ENCODE peak calls at places on chromosome 3, in nine cellular contexts. R is Panc1, I is transverse colon, C is suprapubic skin, U is HCT116, N is stomach, S is sigmoid colon, K is HL-60, F is upper lobe of left lung. O is an unnamed sample.

GRCh38 chr3:115676336-115676735 is 53.0 kb downstream of the GAP43 start:
- DNase-seq in F (no peak), I (no peak), K (no peak), S (no peak), N (no peak), R (no peak), U (no peak), C (no peak), O (no peak)

GRCh38 chr3:184982058-184982457 is 170.1 kb downstream of the VPS8 start:
- DNase-seq in R (no peak), U (no peak), I (no peak), S (no peak), C (no peak), K (no peak), N (no peak), F (no peak), O (no peak)

GRCh38 chr3:64311424-64311920 is 86.2 kb upstream of the PRICKLE2 start:
- DNase-seq in K (no peak), I (no peak), N (no peak), U (no peak), F (no peak), S (no peak), C (no peak), R (no peak), O (no peak)

GRCh38 chr3:52402101-52402521 is 42.8 kb downstream of the SEMA3G start:
- DNase-seq in N (no peak), F (no peak), U (no peak), K (no peak), R (no peak), C (no peak), I (no peak), S (no peak), O (peak)

GRCh38 chr3:70780790-70781189 is 468.4 kb upstream of the MDFIC2 start:
- DNase-seq in R (no peak), F (no peak), S (no peak), C (no peak), K (no peak), U (no peak), I (no peak), N (no peak), O (no peak)

GRCh38 chr3:105367063-105367405 is 325 bp downstream of the ALCAM start:
- DNase-seq in I (peak), C (peak), N (peak), U (no peak), S (peak), K (no peak), R (no peak), F (peak), O (peak)

GRCh38 chr3:107065094-107065861 is 312.0 kb upstream of the CCDC54 start:
- DNase-seq in I (no peak), U (no peak), N (no peak), S (no peak), R (no peak), C (no peak), F (no peak), K (no peak), O (no peak)

GRCh38 chr3:14440531-14441239 is 38.3 kb downstream of the SLC6A6 start:
- DNase-seq in C (no peak), N (no peak), K (no peak), I (no peak), S (no peak), R (no peak), F (no peak), U (no peak), O (no peak)

GRCh38 chr3:51173518-51174271 is 211.4 kb upstream of the MANF start:
- DNase-seq in N (no peak), R (no peak), U (no peak), F (no peak), K (no peak), S (no peak), C (no peak), I (no peak), O (no peak)

GRCh38 chr3:193865339-193865738 is 270.6 kb upstream of the HES1 start:
- DNase-seq in I (no peak), U (no peak), N (no peak), C (no peak), S (no peak), K (no peak), F (no peak), R (no peak), O (no peak)

GRCh38 chr3:73868688-73869315 is 244.1 kb upstream of the PDZRN3 start:
- DNase-seq in U (no peak), I (peak), F (no peak), C (no peak), R (no peak), N (peak), S (no peak), K (no peak), O (no peak)

GRCh38 chr3:60064210-60065178 is 1014.7 kb upstream of the CFAP20DC start:
- DNase-seq in R (no peak), K (no peak), F (no peak), N (no peak), I (no peak), C (no peak), S (no peak), U (no peak), O (no peak)

GRCh38 chr3:53167418-53168174 is 6.6 kb downstream of the PRKCD start:
- DNase-seq in K (no peak), N (no peak), S (no peak), C (no peak), F (no peak), I (no peak), R (no peak), U (no peak), O (no peak)

GRCh38 chr3:187368765-187369450 is 723 bp downstream of the RTP4 start:
- DNase-seq in F (no peak), N (no peak), K (peak), S (no peak), R (no peak), I (no peak), C (no peak), U (no peak), O (no peak)

GRCh38 chr3:11764931-11765363 is 81.7 kb downstream of the TAMM41 start:
- DNase-seq in I (no peak), C (no peak), S (no peak), K (peak), U (peak), F (no peak), R (no peak), N (no peak), O (no peak)

GRCh38 chr3:52859686-52860423 is 25.0 kb upstream of the MUSTN1 start:
- DNase-seq in I (no peak), F (no peak), S (no peak), R (no peak), N (no peak), U (no peak), C (no peak), K (no peak), O (peak)

GRCh38 chr3:122389892-122390291 is 5.9 kb downstream of the FAM162A start:
- DNase-seq in S (no peak), K (no peak), F (no peak), C (no peak), U (no peak), N (no peak), R (no peak), I (no peak), O (no peak)

GRCh38 chr3:52109556-52110380 is 44.5 kb downstream of the POC1A start:
- DNase-seq in R (no peak), F (no peak), U (no peak), N (no peak), K (no peak), S (peak), I (no peak), C (no peak), O (peak)

GRCh38 chr3:132317229-132317948 is at the start of gene ACP3:
- DNase-seq in I (peak), U (peak), R (no peak), F (peak), N (peak), S (no peak), C (no peak), K (peak), O (peak)

GRCh38 chr3:61111764-61112163 is 139.5 kb downstream of the FHIT start:
- DNase-seq in C (no peak), R (no peak), I (peak), F (no peak), U (no peak), K (no peak), N (no peak), S (no peak), O (no peak)

GRCh38 chr3:50338989-50339388 is 1.6 kb downstream of the RASSF1 start:
- DNase-seq in I (no peak), F (no peak), C (no peak), R (no peak), U (no peak), N (no peak), K (no peak), S (no peak), O (no peak)

GRCh38 chr3:79421273-79421672 is 346.5 kb downstream of the ROBO1 start:
- DNase-seq in S (no peak), F (no peak), R (no peak), N (no peak), I (no peak), K (no peak), U (no peak), C (no peak), O (no peak)

GRCh38 chr3:133561682-133562081 is 11.8 kb upstream of the CDV3 start:
- DNase-seq in I (no peak), F (no peak), N (no peak), K (no peak), S (no peak), C (no peak), U (no peak), R (no peak), O (no peak)
- TF ChIP-seq POLR2AphosphoS5 in I (no peak), F (no peak), N (no peak), K (no peak), S (no peak), C (no peak), U (no peak), R (no peak), O (no peak)

DNA sequence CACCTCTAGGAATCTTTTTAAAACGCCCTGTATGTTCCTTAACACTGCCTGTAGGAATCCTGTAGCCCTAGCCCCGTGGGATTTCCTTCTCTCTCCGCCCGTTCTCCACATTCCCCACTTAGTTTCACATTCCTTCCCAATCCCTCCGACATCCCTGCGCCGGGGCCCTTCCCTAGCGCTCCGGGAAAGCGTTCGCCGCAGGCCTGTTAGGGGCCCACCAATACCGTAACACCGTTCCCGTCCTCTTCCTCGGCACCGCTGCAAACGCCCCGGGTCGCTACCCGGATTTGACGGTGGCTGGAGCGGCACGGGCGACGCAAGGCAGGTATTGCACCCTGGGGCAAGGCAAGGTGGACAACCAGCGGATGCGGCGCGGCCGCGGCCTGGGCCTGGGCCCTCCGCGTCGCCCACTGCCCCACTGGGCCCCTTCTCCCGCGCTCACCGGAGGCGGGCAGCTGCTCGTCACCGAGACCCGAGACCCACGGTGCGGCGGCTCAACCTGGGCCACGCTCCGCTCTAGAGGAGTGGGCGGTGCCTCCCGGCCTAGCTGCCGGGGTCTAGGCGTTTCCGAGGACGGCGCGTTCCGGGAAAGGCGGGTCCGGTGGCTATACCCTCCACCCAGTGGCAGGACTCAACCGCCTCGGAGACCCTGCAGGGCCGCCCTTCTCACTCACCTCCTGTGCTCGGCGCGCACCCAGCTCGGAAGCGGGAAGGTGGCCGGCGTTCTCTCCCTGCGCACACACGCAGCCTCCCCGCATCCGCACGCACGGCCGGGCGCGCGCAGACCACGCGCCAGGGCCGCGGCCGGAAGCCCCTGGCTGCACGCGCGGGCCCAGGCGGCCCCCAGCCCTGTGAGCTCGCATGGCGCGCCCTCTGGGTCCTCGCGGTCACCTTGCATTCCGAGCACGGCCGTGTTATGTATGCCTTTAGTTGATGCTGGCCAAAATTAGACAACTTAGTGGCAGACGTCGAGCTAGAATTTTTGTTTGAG is at the start of gene B3GALNT1:
- DNase-seq in R (peak), K (no peak), U (no peak), F (peak), N (peak), I (peak), S (peak), C (peak), O (peak)
- H3K4me3 ChIP-seq in R (peak), K (peak), U (peak), F (peak), N (peak), I (peak), S (peak), C (peak), O (peak)

GRCh38 chr3:190513409-190514162 is at the start of gene IL1RAP:
- DNase-seq in I (peak), C (peak), F (peak), S (peak), R (peak), N (peak), U (peak), K (peak), O (peak)
- TF ChIP-seq POLR2AphosphoS5 in I (peak), C (no peak), F (peak), S (peak), R (no peak), N (peak), U (peak), K (peak), O (peak)

GRCh38 chr3:159839561-159840379 is 148.9 kb upstream of the IL12A start:
- DNase-seq in U (no peak), I (no peak), C (no peak), K (no peak), S (peak), F (peak), R (no peak), N (no peak), O (no peak)
- H3K4me3 ChIP-seq in U (no peak), I (peak), C (no peak), K (no peak), S (peak), F (peak), R (no peak), N (peak), O (peak)

GRCh38 chr3:170047133-170047404 is 9.3 kb downstream of the GPR160 start:
- DNase-seq in I (no peak), K (no peak), S (no peak), C (no peak), F (no peak), N (no peak), U (no peak), R (no peak), O (no peak)

GRCh38 chr3:170049146-170050000 is 11.6 kb downstream of the GPR160 start:
- DNase-seq in U (no peak), N (peak), I (peak), S (no peak), K (no peak), R (no peak), C (no peak), F (peak), O (peak)

GRCh38 chr3:170044280-170044679 is 6.5 kb downstream of the GPR160 start:
- DNase-seq in F (no peak), K (no peak), I (no peak), R (no peak), C (no peak), U (no peak), N (no peak), S (no peak), O (no peak)

GRCh38 chr3:170044795-170045244 is 7.0 kb downstream of the GPR160 start:
- DNase-seq in F (no peak), N (no peak), C (no peak), K (no peak), I (peak), R (no peak), U (no peak), S (no peak), O (peak)

DNA sequence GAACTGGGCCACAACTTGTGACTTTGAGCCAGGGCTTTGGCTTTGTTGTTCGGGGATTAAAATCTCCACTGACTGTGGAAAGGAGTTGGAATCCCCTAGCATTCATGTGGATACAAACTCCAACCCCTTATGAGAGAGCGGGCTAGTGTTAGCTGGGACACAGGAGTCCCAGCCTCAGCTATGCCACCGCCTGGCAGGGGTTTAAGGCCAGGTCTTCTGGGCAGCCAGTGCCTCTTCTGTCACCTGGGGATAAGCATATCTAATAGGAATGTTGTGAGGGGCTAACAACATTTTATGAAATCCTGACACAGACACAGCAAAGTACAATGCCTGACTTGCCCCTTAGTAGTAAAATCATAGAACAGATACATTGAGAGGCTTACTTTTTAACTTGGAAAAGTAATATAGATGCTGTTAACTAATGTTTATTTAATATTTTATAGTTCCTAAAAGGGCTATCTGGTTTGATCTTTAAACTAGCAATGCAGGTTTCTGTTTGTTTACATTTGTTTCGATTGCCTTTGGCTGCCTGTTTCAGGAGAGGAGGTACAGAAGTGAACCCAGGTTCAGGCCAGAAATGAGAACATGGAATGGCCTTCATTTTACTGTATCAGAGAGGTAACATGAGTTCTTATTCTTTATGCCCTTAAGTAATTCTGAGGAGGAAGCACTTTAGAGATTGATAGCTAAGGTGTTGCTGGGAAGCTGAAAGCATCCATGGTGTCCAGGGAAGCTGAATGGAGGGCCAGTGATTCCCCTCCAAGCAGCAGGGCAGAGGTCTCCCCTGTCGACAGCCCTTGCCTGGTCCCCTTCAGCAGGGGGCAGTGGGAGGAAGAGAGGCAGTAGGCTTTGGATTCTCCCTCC is 8.7 kb downstream of the GPR160 start:
- DNase-seq in R (no peak), U (no peak), S (no peak), C (no peak), I (no peak), F (no peak), N (no peak), K (no peak), O (no peak)
- TF ChIP-seq POLR2AphosphoS5 in R (no peak), U (no peak), S (no peak), C (no peak), I (peak), F (no peak), N (no peak), K (no peak), O (no peak)

GRCh38 chr3:177589921-177590336 is 392.6 kb upstream of the TBL1XR1 start:
- DNase-seq in S (no peak), K (no peak), I (no peak), N (no peak), C (no peak), F (no peak), R (peak), U (peak), O (no peak)
- H3K4me3 ChIP-seq in S (no peak), K (no peak), I (no peak), N (no peak), C (no peak), F (no peak), R (no peak), U (no peak), O (no peak)